ENCODE peak calls at places on chromosome 16, in five cellular contexts. J is heart right ventricle, B is ovary, T is epithelial cell of esophagus, A is foreskin fibroblast. C is an unnamed sample.

GRCh38 chr16:8735574-8735973 is 61.2 kb downstream of the ABAT start:
- DNase-seq in J (no peak), B (no peak), T (no peak), A (no peak), C (no peak)

GRCh38 chr16:87801679-87802300 is 36.0 kb upstream of the KLHDC4 start:
- DNase-seq in J (no peak), B (no peak), T (no peak), A (no peak), C (no peak)

GRCh38 chr16:82629441-82630027 is 2.8 kb downstream of the CDH13 start:
- DNase-seq in J (no peak), B (no peak), T (peak), A (no peak), C (peak)

GRCh38 chr16:23207485-23207884 is 24.9 kb downstream of the SCNN1G start:
- DNase-seq in J (no peak), B (no peak), T (no peak), A (no peak), C (no peak)

GRCh38 chr16:73176577-73177013 is 128.7 kb upstream of the ZFHX3 start:
- DNase-seq in J (no peak), B (no peak), T (peak), A (peak), C (peak)

GRCh38 chr16:24164402-24164801 is 91.7 kb upstream of the CACNG3 start:
- DNase-seq in J (no peak), B (no peak), T (no peak), A (no peak), C (no peak)

GRCh38 chr16:21101631-21102420 is 48.8 kb downstream of the DNAH3 start:
- DNase-seq in J (no peak), B (no peak), T (peak), A (peak), C (peak)

GRCh38 chr16:83335076-83335475 is 472.7 kb upstream of the HSBP1 start:
- DNase-seq in J (no peak), B (no peak), T (no peak), A (no peak), C (no peak)

GRCh38 chr16:23324727-23325126 is 22.6 kb downstream of the SCNN1B start:
- DNase-seq in J (peak), B (no peak), T (no peak), A (no peak), C (peak)

GRCh38 chr16:46658925-46659324 is 30.1 kb downstream of the VPS35 start:
- DNase-seq in J (peak), B (no peak), T (no peak), A (no peak), C (no peak)

GRCh38 chr16:10935491-10935890 is 6.8 kb downstream of the DEXI start:
- DNase-seq in J (no peak), B (no peak), T (no peak), A (no peak), C (no peak)

GRCh38 chr16:84841787-84842300 is 22.1 kb downstream of the CRISPLD2 start:
- DNase-seq in J (no peak), B (no peak), T (peak), A (no peak), C (peak)

GRCh38 chr16:50238868-50239301 is 27.5 kb upstream of the ADCY7 start:
- DNase-seq in J (no peak), B (no peak), T (no peak), A (no peak), C (no peak)

GRCh38 chr16:67177743-67178699 is 5.7 kb downstream of the MATCAP1 start:
- DNase-seq in J (no peak), B (peak), T (peak), A (no peak), C (peak)

GRCh38 chr16:50731130-50731988 is 10.5 kb upstream of the CYLD start:
- DNase-seq in J (no peak), B (no peak), T (no peak), A (no peak), C (no peak)

GRCh38 chr16:12625068-12625467 is 178.6 kb downstream of the CPPED1 start:
- DNase-seq in J (no peak), B (no peak), T (no peak), A (no peak), C (no peak)

GRCh38 chr16:30185683-30186421 is 2.5 kb downstream of the CORO1A start:
- DNase-seq in J (peak), B (no peak), T (no peak), A (no peak), C (no peak)

GRCh38 chr16:88061346-88062110 is 110.3 kb downstream of the BANP start:
- DNase-seq in J (no peak), B (no peak), T (no peak), A (no peak), C (no peak)

GRCh38 chr16:31094088-31094423 is 541 bp downstream of the VKORC1 start:
- DNase-seq in J (no peak), B (no peak), T (peak), A (no peak), C (no peak)

GRCh38 chr16:72073831-72074230 is 10.8 kb downstream of the HPR start:
- DNase-seq in J (peak), B (no peak), T (no peak), A (no peak), C (no peak)

GRCh38 chr16:11315499-11315898 is 29.8 kb upstream of the RMI2 start:
- DNase-seq in J (no peak), B (no peak), T (peak), A (no peak), C (no peak)

GRCh38 chr16:78761427-78761826 is 662.0 kb downstream of the WWOX start:
- DNase-seq in J (no peak), B (no peak), T (no peak), A (no peak), C (no peak)

GRCh38 chr16:66152841-66153525 is 213.5 kb upstream of the CDH5 start:
- DNase-seq in J (no peak), B (no peak), T (no peak), A (no peak), C (no peak)

GRCh38 chr16:17556276-17557052 is 85.7 kb upstream of the XYLT1 start:
- DNase-seq in J (no peak), B (no peak), T (peak), A (peak), C (peak)

GRCh38 chr16:38941-39892 is 14.2 kb downstream of the POLR3K start:
- DNase-seq in J (no peak), B (no peak), T (peak), A (no peak), C (peak)
- TF ChIP-seq CTCF in J (no peak), B (no peak), T (no peak), A (no peak), C (no peak)

GRCh38 chr16:75111514-75112280 is 4.9 kb downstream of the LDHD start:
- DNase-seq in J (peak), B (peak), T (no peak), A (no peak), C (no peak)

GRCh38 chr16:75108792-75109731 is 7.5 kb downstream of the LDHD start:
- DNase-seq in J (peak), B (peak), T (peak), A (peak), C (peak)

GRCh38 chr16:75107505-75107904 is 9.1 kb downstream of the LDHD start:
- DNase-seq in J (no peak), B (no peak), T (no peak), A (no peak), C (no peak)

GRCh38 chr16:75110637-75111513 is 5.7 kb downstream of the LDHD start:
- DNase-seq in J (peak), B (peak), T (peak), A (peak), C (peak)

GRCh38 chr16:75109732-75110243 is 6.8 kb downstream of the LDHD start:
- DNase-seq in J (peak), B (peak), T (peak), A (no peak), C (peak)
- TF ChIP-seq CTCF in J (no peak), B (no peak), T (no peak), A (no peak), C (no peak)

GRCh38 chr16:55444754-55445485 is 34.1 kb upstream of the MMP2 start:
- DNase-seq in J (peak), B (no peak), T (no peak), A (no peak), C (no peak)

GRCh38 chr16:55443855-55444254 is 35.1 kb upstream of the MMP2 start:
- DNase-seq in J (no peak), B (no peak), T (no peak), A (no peak), C (no peak)

GRCh38 chr16:55439101-55439690 is 39.8 kb upstream of the MMP2 start:
- DNase-seq in J (no peak), B (no peak), T (peak), A (no peak), C (peak)

GRCh38 chr16:55447231-55447630 is 31.8 kb upstream of the MMP2 start:
- DNase-seq in J (no peak), B (no peak), T (no peak), A (no peak), C (no peak)

GRCh38 chr16:55443434-55443833 is 35.6 kb upstream of the MMP2 start:
- DNase-seq in J (no peak), B (no peak), T (peak), A (no peak), C (no peak)
- TF ChIP-seq CTCF in J (no peak), B (no peak), T (no peak), A (no peak), C (no peak)

GRCh38 chr16:2587891-2588565 is 50.2 kb downstream of the PDPK1 start:
- DNase-seq in J (no peak), B (no peak), T (no peak), A (no peak), C (no peak)

GRCh38 chr16:2584742-2585650 is 47.2 kb downstream of the PDPK1 start:
- DNase-seq in J (peak), B (peak), T (no peak), A (no peak), C (no peak)

GRCh38 chr16:2585651-2586081 is 47.8 kb downstream of the PDPK1 start:
- DNase-seq in J (no peak), B (no peak), T (no peak), A (no peak), C (no peak)

GRCh38 chr16:2586901-2587480 is 49.2 kb downstream of the PDPK1 start:
- DNase-seq in J (no peak), B (no peak), T (no peak), A (no peak), C (no peak)

DNA sequence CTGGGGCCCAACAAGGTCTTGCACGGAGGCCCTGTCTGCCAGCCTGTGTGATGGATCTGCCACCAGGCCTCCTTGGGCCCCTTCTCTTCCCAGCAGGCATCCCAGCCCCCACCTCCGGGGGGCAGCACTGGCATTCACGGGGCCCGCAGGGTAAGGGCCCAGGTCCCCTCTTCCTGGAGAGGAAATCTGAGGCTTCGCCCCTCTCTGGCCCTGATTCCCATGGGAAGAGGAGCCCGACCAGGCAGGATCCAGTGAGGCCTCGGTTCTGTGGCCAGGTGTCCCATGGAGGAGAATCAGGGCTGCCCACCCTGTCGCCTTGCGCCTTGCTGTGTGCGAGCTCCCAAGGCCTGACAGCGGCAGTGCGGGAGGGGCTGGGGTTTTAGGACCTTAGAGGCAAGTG is 48.4 kb downstream of the PDPK1 start:
- DNase-seq in J (no peak), B (no peak), T (no peak), A (no peak), C (no peak)
- TF ChIP-seq CTCF in J (peak), B (no peak), T (peak), A (peak), C (no peak)

GRCh38 chr16:51813609-51814008 is 662.5 kb upstream of the SALL1 start:
- DNase-seq in J (no peak), B (no peak), T (no peak), A (no peak), C (no peak)
- TF ChIP-seq CTCF in J (no peak), B (no peak), T (peak), A (no peak), C (no peak)

DNA sequence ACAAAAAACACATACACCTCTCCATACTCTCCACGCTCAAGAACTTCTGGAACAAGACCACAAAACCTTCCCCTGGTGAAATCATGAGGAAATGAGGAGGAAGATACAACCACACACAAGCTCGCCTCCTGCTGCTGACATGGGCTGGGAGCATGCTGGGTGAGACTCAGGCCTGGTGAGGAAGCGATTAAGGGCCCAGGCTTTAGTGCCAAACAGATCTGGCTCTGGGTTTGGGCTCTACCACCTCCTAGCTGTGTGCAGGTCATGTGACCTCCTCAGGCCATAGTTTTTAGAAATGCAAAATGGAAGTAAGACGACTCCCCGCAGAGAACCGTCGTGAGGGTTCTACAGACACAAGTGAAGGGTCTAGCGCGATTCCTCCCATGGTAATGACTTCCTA is 41.3 kb downstream of the VAC14 start:
- DNase-seq in J (no peak), B (no peak), T (no peak), A (no peak), C (no peak)
- TF ChIP-seq CTCF in J (no peak), B (no peak), T (no peak), A (no peak), C (no peak)